ENCODE peak calls at places on chromosome 2, in eight cellular contexts. One of them, this sample, is unnamed.

GRCh38 chr2:1685957-1686783 is 58.1 kb downstream of the PXDN start:
- DNase-seq in caudate nucleus: no peak
- DNase-seq in ecto neural progenitor cell: peak
- DNase-seq in lung microvascular endothelial cell: peak
- DNase-seq in EH: peak
- DNase-seq in stimulated activated CD4-positive, alpha-beta T cell treated with anti-CD3 and anti-CD28 coated beads, Interleukin-15, amount 100 ng/mL, for 1 hour: no peak
- DNase-seq in A673: no peak
- DNase-seq in fibroblast of villous mesenchyme: no peak
- DNase-seq in this sample: no peak

GRCh38 chr2:226995625-226996041 is 159.8 kb downstream of the RHBDD1 start:
- DNase-seq in caudate nucleus: no peak
- DNase-seq in ecto neural progenitor cell: no peak
- DNase-seq in lung microvascular endothelial cell: peak
- DNase-seq in EH: peak
- DNase-seq in stimulated activated CD4-positive, alpha-beta T cell treated with anti-CD3 and anti-CD28 coated beads, Interleukin-15, amount 100 ng/mL, for 1 hour: no peak
- DNase-seq in A673: no peak
- DNase-seq in fibroblast of villous mesenchyme: peak
- DNase-seq in this sample: no peak

GRCh38 chr2:230891509-230891908 is 26.8 kb downstream of the ITM2C start:
- DNase-seq in caudate nucleus: no peak
- DNase-seq in ecto neural progenitor cell: no peak
- DNase-seq in lung microvascular endothelial cell: no peak
- DNase-seq in EH: no peak
- DNase-seq in stimulated activated CD4-positive, alpha-beta T cell treated with anti-CD3 and anti-CD28 coated beads, Interleukin-15, amount 100 ng/mL, for 1 hour: no peak
- DNase-seq in A673: no peak
- DNase-seq in fibroblast of villous mesenchyme: no peak
- DNase-seq in this sample: no peak

GRCh38 chr2:171957061-171957460 is 34.8 kb downstream of the HAT1 start:
- DNase-seq in caudate nucleus: no peak
- DNase-seq in ecto neural progenitor cell: no peak
- DNase-seq in lung microvascular endothelial cell: peak
- DNase-seq in EH: peak
- DNase-seq in stimulated activated CD4-positive, alpha-beta T cell treated with anti-CD3 and anti-CD28 coated beads, Interleukin-15, amount 100 ng/mL, for 1 hour: no peak
- DNase-seq in A673: peak
- DNase-seq in fibroblast of villous mesenchyme: peak
- DNase-seq in this sample: no peak

GRCh38 chr2:222900354-222900753 is 39.5 kb downstream of the ACSL3 start:
- DNase-seq in caudate nucleus: no peak
- DNase-seq in ecto neural progenitor cell: no peak
- DNase-seq in lung microvascular endothelial cell: peak
- DNase-seq in EH: peak
- DNase-seq in stimulated activated CD4-positive, alpha-beta T cell treated with anti-CD3 and anti-CD28 coated beads, Interleukin-15, amount 100 ng/mL, for 1 hour: no peak
- DNase-seq in A673: no peak
- DNase-seq in fibroblast of villous mesenchyme: peak
- DNase-seq in this sample: no peak

GRCh38 chr2:133720429-133720828 is 152.2 kb upstream of the NCKAP5 start:
- DNase-seq in caudate nucleus: no peak
- DNase-seq in ecto neural progenitor cell: no peak
- DNase-seq in lung microvascular endothelial cell: no peak
- DNase-seq in EH: no peak
- DNase-seq in stimulated activated CD4-positive, alpha-beta T cell treated with anti-CD3 and anti-CD28 coated beads, Interleukin-15, amount 100 ng/mL, for 1 hour: no peak
- DNase-seq in A673: no peak
- DNase-seq in fibroblast of villous mesenchyme: no peak
- DNase-seq in this sample: no peak

GRCh38 chr2:20079546-20080115 is 28.2 kb upstream of the LAPTM4A start:
- DNase-seq in caudate nucleus: no peak
- DNase-seq in ecto neural progenitor cell: no peak
- DNase-seq in lung microvascular endothelial cell: no peak
- DNase-seq in EH: no peak
- DNase-seq in stimulated activated CD4-positive, alpha-beta T cell treated with anti-CD3 and anti-CD28 coated beads, Interleukin-15, amount 100 ng/mL, for 1 hour: no peak
- DNase-seq in A673: no peak
- DNase-seq in fibroblast of villous mesenchyme: no peak
- DNase-seq in this sample: no peak

GRCh38 chr2:221203138-221203537 is 369.0 kb downstream of the EPHA4 start:
- DNase-seq in caudate nucleus: no peak
- DNase-seq in ecto neural progenitor cell: no peak
- DNase-seq in lung microvascular endothelial cell: no peak
- DNase-seq in EH: no peak
- DNase-seq in stimulated activated CD4-positive, alpha-beta T cell treated with anti-CD3 and anti-CD28 coated beads, Interleukin-15, amount 100 ng/mL, for 1 hour: no peak
- DNase-seq in A673: no peak
- DNase-seq in fibroblast of villous mesenchyme: no peak
- DNase-seq in this sample: no peak

GRCh38 chr2:178241852-178242551 is 47.7 kb downstream of the OSBPL6 start:
- DNase-seq in caudate nucleus: peak
- DNase-seq in ecto neural progenitor cell: no peak
- DNase-seq in lung microvascular endothelial cell: peak
- DNase-seq in EH: peak
- DNase-seq in stimulated activated CD4-positive, alpha-beta T cell treated with anti-CD3 and anti-CD28 coated beads, Interleukin-15, amount 100 ng/mL, for 1 hour: no peak
- DNase-seq in A673: peak
- DNase-seq in fibroblast of villous mesenchyme: peak
- DNase-seq in this sample: peak

GRCh38 chr2:71215447-71215846 is 11.5 kb downstream of the PAIP2B start:
- DNase-seq in caudate nucleus: no peak
- DNase-seq in ecto neural progenitor cell: no peak
- DNase-seq in lung microvascular endothelial cell: no peak
- DNase-seq in EH: no peak
- DNase-seq in stimulated activated CD4-positive, alpha-beta T cell treated with anti-CD3 and anti-CD28 coated beads, Interleukin-15, amount 100 ng/mL, for 1 hour: no peak
- DNase-seq in A673: no peak
- DNase-seq in fibroblast of villous mesenchyme: no peak
- DNase-seq in this sample: no peak

GRCh38 chr2:55425449-55425848 is 5.8 kb upstream of the CCDC88A start:
- DNase-seq in caudate nucleus: no peak
- DNase-seq in ecto neural progenitor cell: no peak
- DNase-seq in lung microvascular endothelial cell: peak
- DNase-seq in EH: peak
- DNase-seq in stimulated activated CD4-positive, alpha-beta T cell treated with anti-CD3 and anti-CD28 coated beads, Interleukin-15, amount 100 ng/mL, for 1 hour: no peak
- DNase-seq in A673: peak
- DNase-seq in fibroblast of villous mesenchyme: peak
- DNase-seq in this sample: no peak

GRCh38 chr2:111712361-111712760 is 171.6 kb downstream of the ANAPC1 start:
- DNase-seq in caudate nucleus: no peak
- DNase-seq in ecto neural progenitor cell: no peak
- DNase-seq in lung microvascular endothelial cell: no peak
- DNase-seq in EH: no peak
- DNase-seq in stimulated activated CD4-positive, alpha-beta T cell treated with anti-CD3 and anti-CD28 coated beads, Interleukin-15, amount 100 ng/mL, for 1 hour: no peak
- DNase-seq in A673: no peak
- DNase-seq in fibroblast of villous mesenchyme: no peak
- DNase-seq in this sample: no peak

GRCh38 chr2:216773072-216773471 is 77.7 kb upstream of the IGFBP5 start:
- DNase-seq in caudate nucleus: no peak
- DNase-seq in ecto neural progenitor cell: no peak
- DNase-seq in lung microvascular endothelial cell: no peak
- DNase-seq in EH: no peak
- DNase-seq in stimulated activated CD4-positive, alpha-beta T cell treated with anti-CD3 and anti-CD28 coated beads, Interleukin-15, amount 100 ng/mL, for 1 hour: no peak
- DNase-seq in A673: no peak
- DNase-seq in fibroblast of villous mesenchyme: no peak
- DNase-seq in this sample: no peak

GRCh38 chr2:26034597-26035067 is 748 bp downstream of the RAB10 start:
- DNase-seq in caudate nucleus: no peak
- DNase-seq in ecto neural progenitor cell: no peak
- DNase-seq in lung microvascular endothelial cell: peak
- DNase-seq in EH: peak
- DNase-seq in stimulated activated CD4-positive, alpha-beta T cell treated with anti-CD3 and anti-CD28 coated beads, Interleukin-15, amount 100 ng/mL, for 1 hour: no peak
- DNase-seq in A673: peak
- DNase-seq in fibroblast of villous mesenchyme: peak
- DNase-seq in this sample: no peak

This sample was measured in posterior cingulate gyrus.